ENCODE peak calls at places on chromosomes 2 and 18, in nine cellular contexts. S is fibroblast of mammary gland; B is progenitor cell of endocrine pancreas; J is neural progenitor cell; C is kidney epithelial cell; O is body of pancreas; K is upper lobe of right lung; Z is WERI-Rb-1; L is CD8-positive, alpha-beta T cell. H is an unnamed sample.

GRCh38 chr2:195413422-195413821 is 243.6 kb upstream of the SLC39A10 start:
- DNase-seq in J (no peak), K (no peak), O (no peak), C (no peak), B (no peak), S (no peak), Z (no peak), L (no peak), H (no peak)

GRCh38 chr18:53018791-53019190 is 678.8 kb downstream of the DCC start:
- DNase-seq in C (peak), Z (no peak), J (peak), B (no peak), K (no peak), O (no peak), S (no peak), L (no peak), H (no peak)

GRCh38 chr2:109322111-109322510 is 193.1 kb downstream of the SH3RF3 start:
- DNase-seq in S (peak), C (no peak), L (no peak), K (peak), J (no peak), Z (no peak), B (no peak), O (peak), H (no peak)

GRCh38 chr18:36505701-36506100 is 208.2 kb downstream of the FHOD3 start:
- DNase-seq in L (no peak), C (no peak), Z (no peak), B (no peak), O (no peak), J (no peak), K (no peak), S (no peak), H (no peak)

GRCh38 chr2:96924775-96925747 is 55.2 kb upstream of the SEMA4C start:
- DNase-seq in C (no peak), L (peak), Z (no peak), J (no peak), K (no peak), O (no peak), S (no peak), B (no peak), H (no peak)

GRCh38 chr2:196516541-196516940 is 123.0 kb upstream of the CCDC150 start:
- DNase-seq in B (no peak), J (no peak), Z (no peak), K (no peak), O (no peak), L (no peak), S (peak), C (no peak), H (no peak)

GRCh38 chr2:241924909-241925250 is 55.4 kb downstream of the RTP5 start:
- DNase-seq in L (no peak), O (no peak), B (no peak), Z (no peak), S (no peak), J (no peak), C (no peak), K (no peak), H (no peak)

GRCh38 chr18:62678847-62679535 is 36.4 kb upstream of the PHLPP1 start:
- DNase-seq in O (no peak), K (no peak), C (no peak), Z (peak), J (peak), L (no peak), S (no peak), B (no peak), H (no peak)

GRCh38 chr18:41714872-41715271 is 240.2 kb upstream of the PIK3C3 start:
- DNase-seq in J (no peak), K (no peak), B (no peak), C (no peak), S (no peak), L (no peak), O (no peak), Z (no peak), H (no peak)

GRCh38 chr2:75018162-75018561 is 59.7 kb downstream of the POLE4 start:
- DNase-seq in K (no peak), L (no peak), J (no peak), C (no peak), B (no peak), O (no peak), Z (no peak), S (no peak), H (no peak)

GRCh38 chr2:96867756-96868554 is 1.9 kb downstream of the SEMA4C start:
- DNase-seq in O (no peak), S (no peak), B (no peak), Z (no peak), C (no peak), J (no peak), K (no peak), L (no peak), H (no peak)

GRCh38 chr2:43343573-43344304 is 117.3 kb upstream of the ZFP36L2 start:
- DNase-seq in Z (no peak), L (no peak), K (no peak), O (peak), S (peak), B (no peak), J (no peak), C (peak), H (no peak)

GRCh38 chr2:26880161-26880560 is 32.2 kb downstream of the DPYSL5 start:
- DNase-seq in J (no peak), O (no peak), Z (no peak), B (no peak), C (no peak), L (no peak), K (no peak), S (no peak), H (no peak)

GRCh38 chr18:11482271-11482670 is 127.1 kb upstream of the SLC35G4 start:
- DNase-seq in Z (no peak), O (no peak), J (no peak), K (no peak), C (no peak), B (no peak), S (no peak), L (no peak), H (no peak)

GRCh38 chr2:63581266-63581961 is 6.9 kb downstream of the WDPCP start:
- DNase-seq in S (peak), C (no peak), K (no peak), L (no peak), J (no peak), O (peak), Z (no peak), B (no peak), H (no peak)

GRCh38 chr2:173828189-173829157 is 136.7 kb downstream of the SP3 start:
- DNase-seq in C (no peak), S (peak), O (no peak), Z (no peak), K (no peak), L (no peak), B (no peak), J (no peak), H (no peak)

GRCh38 chr2:84776011-84776410 is 104.9 kb downstream of the TRABD2A start:
- DNase-seq in Z (no peak), S (peak), C (no peak), J (no peak), B (no peak), K (no peak), O (no peak), L (no peak), H (no peak)

GRCh38 chr2:109694190-109694589 is 80.0 kb downstream of the SOWAHC start:
- DNase-seq in C (no peak), S (no peak), K (no peak), B (no peak), L (no peak), J (no peak), O (no peak), Z (no peak), H (no peak)

GRCh38 chr2:54999182-54999581 is 51.1 kb downstream of the RTN4 start:
- DNase-seq in K (no peak), S (peak), J (no peak), C (no peak), Z (no peak), B (no peak), L (no peak), O (no peak), H (no peak)

GRCh38 chr2:165952600-165953210 is 871 bp downstream of the TTC21B start:
- DNase-seq in Z (no peak), S (peak), C (no peak), J (no peak), K (no peak), B (no peak), L (no peak), O (no peak), H (no peak)

GRCh38 chr18:63137999-63138448 is 181.5 kb downstream of the BCL2 start:
- DNase-seq in L (peak), Z (no peak), S (no peak), O (no peak), J (no peak), K (no peak), B (no peak), C (no peak), H (peak)

GRCh38 chr2:32284321-32284720 is 6.6 kb downstream of the YIPF4 start:
- DNase-seq in Z (no peak), L (no peak), C (no peak), K (no peak), O (no peak), B (no peak), J (no peak), S (no peak), H (no peak)

GRCh38 chr2:39494784-39495251 is 57.7 kb upstream of the MAP4K3 start:
- DNase-seq in K (no peak), L (no peak), J (peak), Z (no peak), O (peak), B (no peak), C (peak), S (peak), H (no peak)

GRCh38 chr2:69601179-69601612 is 42.3 kb downstream of the AAK1 start:
- DNase-seq in L (no peak), C (no peak), J (no peak), K (no peak), S (peak), O (no peak), Z (no peak), B (no peak), H (no peak)

GRCh38 chr2:191352536-191352935 is 107.3 kb downstream of the MYO1B start:
- DNase-seq in Z (no peak), O (no peak), L (no peak), J (no peak), K (no peak), C (no peak), S (peak), B (no peak), H (no peak)

GRCh38 chr18:62446511-62446910 is 76.3 kb upstream of the ZCCHC2 start:
- DNase-seq in J (no peak), K (no peak), L (no peak), B (no peak), O (no peak), C (no peak), S (no peak), Z (no peak), H (no peak)

GRCh38 chr2:72990695-72991438 is 73.5 kb downstream of the EMX1 start:
- DNase-seq in O (peak), C (no peak), S (no peak), L (no peak), J (no peak), K (no peak), B (no peak), Z (peak), H (no peak)

GRCh38 chr2:71801969-71802368 is 345.7 kb downstream of the CYP26B1 start:
- DNase-seq in J (peak), L (no peak), S (peak), B (peak), Z (peak), C (no peak), K (no peak), O (peak), H (peak)

GRCh38 chr2:129459200-129459876 is 520.1 kb upstream of the RAB6C start:
- DNase-seq in C (no peak), B (no peak), Z (no peak), S (no peak), K (no peak), O (no peak), L (no peak), J (no peak), H (no peak)

GRCh38 chr2:95385570-95385984 is 16.9 kb upstream of the FAHD2A start:
- DNase-seq in L (no peak), S (no peak), K (peak), B (no peak), J (no peak), Z (no peak), C (no peak), O (no peak), H (no peak)
- TF ChIP-seq CTCF in L (no peak), S (no peak), K (no peak), B (no peak), J (no peak), Z (no peak), C (no peak), O (no peak), H (no peak)

GRCh38 chr18:79579807-79580480 is 99.7 kb upstream of the CTDP1 start:
- DNase-seq in C (no peak), K (peak), B (no peak), Z (peak), O (peak), L (no peak), S (no peak), J (no peak), H (no peak)

GRCh38 chr18:79578396-79579260 is 101.0 kb upstream of the CTDP1 start:
- DNase-seq in S (no peak), L (no peak), C (no peak), J (no peak), K (peak), O (peak), Z (peak), B (no peak), H (no peak)

GRCh38 chr18:79581406-79581805 is 98.2 kb upstream of the CTDP1 start:
- DNase-seq in O (peak), K (peak), L (no peak), J (no peak), S (no peak), C (no peak), Z (peak), B (no peak), H (no peak)

GRCh38 chr18:79581911-79582310 is 97.7 kb upstream of the CTDP1 start:
- DNase-seq in K (no peak), L (no peak), J (no peak), S (no peak), B (no peak), O (no peak), Z (peak), C (no peak), H (no peak)

DNA sequence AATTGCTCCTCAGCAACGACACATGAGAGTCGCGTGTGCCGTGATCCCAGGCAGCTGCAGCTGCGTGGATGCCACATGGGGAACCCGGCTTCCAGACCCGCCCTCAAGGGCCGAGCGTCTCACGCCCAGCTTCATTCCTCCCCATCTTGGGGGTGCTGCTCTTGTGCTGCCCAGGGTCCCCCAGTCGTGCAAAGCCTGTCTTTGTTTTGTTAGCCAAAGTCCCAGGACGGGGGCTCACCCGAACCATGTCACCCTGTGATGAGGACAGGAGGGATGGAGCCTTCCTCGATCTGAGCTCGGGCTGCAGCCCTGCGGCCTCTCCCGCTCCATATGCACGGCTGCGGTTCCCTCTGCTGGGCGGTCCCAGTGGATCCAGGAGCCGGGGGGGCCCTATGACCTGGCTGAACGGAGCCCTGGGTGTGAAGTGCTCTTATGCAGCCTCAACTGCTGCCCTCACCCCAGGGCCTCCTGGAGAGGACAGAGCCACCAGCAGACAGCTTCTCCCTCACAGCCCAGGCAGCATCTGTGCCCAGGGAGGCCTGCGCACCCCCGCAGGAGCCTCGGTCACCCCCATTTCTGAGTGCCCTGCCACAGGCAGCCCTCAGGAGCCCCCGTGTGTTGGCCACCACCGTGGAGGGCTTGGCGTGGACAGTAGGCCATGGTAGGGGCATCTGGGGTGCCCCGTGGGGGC is 99.0 kb upstream of the CTDP1 start:
- DNase-seq in B (no peak), Z (peak), L (no peak), K (peak), O (peak), S (no peak), C (no peak), J (no peak), H (no peak)
- TF ChIP-seq CTCF in B (no peak), Z (no peak), L (no peak), K (no peak), O (no peak), S (no peak), C (no peak), J (no peak), H (no peak)

GRCh38 chr2:30447149-30448045 is at the start of gene LCLAT1:
- DNase-seq in B (peak), K (peak), S (peak), O (peak), Z (peak), C (no peak), L (peak), J (peak), H (peak)
- TF ChIP-seq CTCF in B (no peak), K (no peak), S (no peak), O (no peak), Z (peak), C (peak), L (no peak), J (peak), H (no peak)

GRCh38 chr18:29874519-29875098 is 1167.9 kb downstream of the DSC3 start:
- DNase-seq in S (peak), Z (peak), K (no peak), L (no peak), J (peak), C (peak), O (no peak), B (peak), H (peak)
- TF ChIP-seq CTCF in S (peak), Z (peak), K (peak), L (no peak), J (peak), C (peak), O (no peak), B (peak), H (peak)

GRCh38 chr2:188272121-188272520 is 19.6 kb upstream of the GULP1 start:
- DNase-seq in Z (no peak), O (no peak), S (peak), B (no peak), J (no peak), K (no peak), C (no peak), L (no peak), H (no peak)
- TF ChIP-seq CTCF in Z (no peak), O (no peak), S (no peak), B (no peak), J (no peak), K (no peak), C (no peak), L (no peak), H (no peak)

DNA sequence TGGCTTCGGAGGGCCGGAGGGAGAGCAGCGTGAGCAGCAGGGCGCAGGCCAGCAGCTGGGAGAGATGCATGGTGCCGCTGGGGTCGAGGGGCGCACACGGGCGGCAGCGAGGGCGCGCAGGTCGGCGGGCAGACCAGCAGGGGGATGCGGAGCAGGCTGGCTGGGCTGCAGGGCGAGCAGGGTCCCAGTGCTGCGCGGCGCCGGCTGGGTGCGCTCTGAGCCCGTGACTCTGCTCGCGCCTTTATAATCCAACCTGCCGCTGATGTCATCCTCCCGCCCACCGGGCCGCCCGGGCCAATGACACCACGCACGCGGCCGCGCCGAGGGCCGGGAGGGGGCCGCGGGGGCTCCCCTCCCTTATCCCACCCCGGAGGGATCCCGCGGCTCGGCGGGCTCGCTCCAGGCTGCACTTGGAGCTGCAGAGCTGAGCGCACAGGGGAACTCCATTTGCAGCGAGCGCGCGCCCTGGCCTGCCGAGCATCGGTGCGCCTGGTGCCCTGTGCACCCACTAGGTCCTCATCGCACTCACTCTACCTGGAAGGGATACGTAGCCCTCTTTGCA is at the start of gene NPPC:
- DNase-seq in K (peak), S (peak), Z (peak), J (peak), C (no peak), B (peak), L (peak), O (peak), H (peak)
- TF ChIP-seq CTCF in K (no peak), S (no peak), Z (peak), J (peak), C (peak), B (peak), L (no peak), O (no peak), H (peak)

GRCh38 chr2:481388-481787 is 193.5 kb upstream of the ALKAL2 start:
- DNase-seq in Z (no peak), K (no peak), S (no peak), C (no peak), J (no peak), O (no peak), B (no peak), L (no peak), H (peak)
- TF ChIP-seq CTCF in Z (no peak), K (no peak), S (no peak), C (no peak), J (no peak), O (no peak), B (no peak), L (no peak), H (no peak)

GRCh38 chr18:23207191-23207955 is 72.1 kb downstream of the CABLES1 start:
- DNase-seq in J (peak), B (no peak), S (peak), L (no peak), O (no peak), Z (no peak), C (no peak), K (no peak), H (no peak)
- TF ChIP-seq CTCF in J (peak), B (peak), S (peak), L (no peak), O (no peak), Z (peak), C (peak), K (peak), H (peak)

DNA sequence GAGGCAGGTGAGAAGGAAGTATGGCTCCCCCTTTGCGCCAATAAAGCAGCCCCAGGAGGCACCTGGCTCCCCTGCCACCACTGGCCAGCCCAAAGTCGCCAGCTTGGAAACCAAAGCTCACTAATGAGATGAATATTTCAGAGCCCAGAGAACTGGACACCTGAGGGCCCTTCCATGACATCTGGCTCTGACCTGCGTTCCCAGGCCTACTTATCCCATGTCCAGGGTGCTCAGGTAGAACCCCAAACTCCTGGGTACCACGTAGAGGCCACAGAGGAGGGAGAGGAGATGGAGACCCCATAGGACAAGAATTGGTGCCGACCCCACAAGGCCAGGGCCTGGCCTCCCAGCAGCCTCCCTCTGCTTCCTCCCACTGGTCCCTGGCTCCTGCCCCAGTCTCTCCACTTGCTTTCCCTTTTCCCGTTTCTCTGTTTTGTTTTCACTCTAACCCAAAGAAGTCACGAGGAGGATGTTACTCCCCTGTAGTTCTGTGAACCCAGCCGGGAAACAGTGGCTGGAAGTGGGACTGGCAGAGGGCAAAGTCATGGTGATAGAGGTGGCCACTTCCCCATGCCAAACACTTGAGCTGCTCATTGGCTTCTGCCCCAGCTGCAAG is 877 bp downstream of the TMBIM1 start:
- DNase-seq in S (peak), L (no peak), K (no peak), C (no peak), B (no peak), Z (no peak), O (peak), J (no peak), H (no peak)
- TF ChIP-seq CTCF in S (no peak), L (no peak), K (no peak), C (no peak), B (no peak), Z (no peak), O (no peak), J (no peak), H (no peak)

H was measured in endothelial cell.